ENCODE peak calls at places on chromosomes 6 and 20, in ten cellular contexts. V is AG09319; S is stimulated activated CD8-positive, alpha-beta memory T cell treated with anti-CD3 and anti-CD28 coated beads, Interleukin-2, amount 100 ng/mL, for 1 hour; W is substantia nigra; H is activated T-cell treated with anti-CD3 and anti-CD28 coated beads, Interleukin-2, amount 50 U/mL, for 72 hours; P is left cardiac atrium; Y is activated naive CD8-positive, alpha-beta T cell treated with anti-CD3 and anti-CD28 coated beads, Interleukin-2, amount 10 ng/mL, durations not matched to agents 7 days and 5 days; R is stimulated activated CD4-positive, alpha-beta T cell treated with anti-CD3 and anti-CD28 coated beads, Interleukin-15, amount 100 ng/mL, for 1 hour; B is GM04504; A is HEK293T. U is an unnamed sample.

GRCh38 chr20:58981564-58982364 is 708 bp downstream of the NELFCD start:
- DNase-seq in W (no peak), R (no peak), P (no peak), Y (no peak), A (no peak), V (no peak), H (no peak), B (no peak), S (no peak), U (no peak)

GRCh38 chr6:170095273-170095976 is 195.5 kb downstream of the DLL1 start:
- DNase-seq in R (no peak), Y (no peak), S (no peak), P (no peak), A (no peak), V (no peak), H (no peak), W (no peak), B (no peak), U (no peak)

GRCh38 chr20:47747663-47748031 is 37.6 kb downstream of the SULF2 start:
- DNase-seq in R (no peak), A (no peak), P (no peak), B (no peak), V (no peak), S (no peak), Y (no peak), H (no peak), W (no peak), U (no peak)

GRCh38 chr6:167906899-167907298 is 80.2 kb downstream of the AFDN start:
- DNase-seq in V (no peak), W (peak), Y (no peak), R (no peak), H (no peak), B (no peak), P (peak), S (no peak), A (no peak), U (no peak)

GRCh38 chr6:44257007-44257752 is at the start of gene SLC35B2:
- DNase-seq in A (peak), V (no peak), B (no peak), Y (peak), P (peak), W (peak), H (peak), S (no peak), R (peak), U (peak)

GRCh38 chr6:14664112-14664592 is 546.6 kb downstream of the CD83 start:
- DNase-seq in H (peak), R (no peak), Y (peak), S (no peak), B (no peak), A (no peak), V (no peak), P (no peak), W (no peak), U (peak)

GRCh38 chr6:134813146-134813545 is 136.8 kb downstream of the ALDH8A1 start:
- DNase-seq in W (no peak), V (peak), H (no peak), B (no peak), A (no peak), R (no peak), S (no peak), Y (no peak), P (no peak), U (no peak)

GRCh38 chr20:62716198-62716940 is 7.7 kb downstream of the NTSR1 start:
- DNase-seq in Y (no peak), S (no peak), P (no peak), R (no peak), H (no peak), A (no peak), W (no peak), B (no peak), V (no peak), U (peak)

GRCh38 chr20:9330151-9330550 is 184.2 kb upstream of the LAMP5 start:
- DNase-seq in H (no peak), A (no peak), S (no peak), R (no peak), Y (no peak), W (no peak), B (no peak), V (no peak), P (no peak), U (no peak)

GRCh38 chr6:20991910-20992309 is 457.7 kb downstream of the CDKAL1 start:
- DNase-seq in B (no peak), S (no peak), P (no peak), W (no peak), H (no peak), R (no peak), Y (no peak), V (no peak), A (no peak), U (no peak)

GRCh38 chr6:53312355-53312754 is 36.4 kb downstream of the ELOVL5 start:
- DNase-seq in Y (no peak), W (no peak), A (no peak), S (no peak), R (no peak), B (no peak), V (no peak), H (no peak), P (no peak), U (no peak)

GRCh38 chr20:36454664-36455427 is 86.5 kb upstream of the MYL9 start:
- DNase-seq in P (no peak), H (no peak), W (peak), V (no peak), B (no peak), Y (no peak), A (no peak), S (no peak), R (no peak), U (no peak)

GRCh38 chr6:5181494-5182287 is 79.1 kb downstream of the LYRM4 start:
- DNase-seq in A (no peak), R (no peak), Y (no peak), V (no peak), S (no peak), P (no peak), H (no peak), W (no peak), B (no peak), U (no peak)

GRCh38 chr20:22531756-22532155 is 52.6 kb downstream of the FOXA2 start:
- DNase-seq in S (no peak), P (no peak), Y (no peak), R (no peak), H (no peak), V (no peak), A (no peak), W (no peak), B (no peak), U (no peak)

GRCh38 chr6:147506704-147507114 is 1.8 kb upstream of the SAMD5 start:
- DNase-seq in H (peak), Y (peak), A (peak), W (peak), P (peak), S (no peak), R (peak), V (no peak), B (no peak), U (peak)

GRCh38 chr6:154606457-154606856 is 96.0 kb upstream of the CNKSR3 start:
- DNase-seq in Y (peak), H (peak), W (no peak), R (peak), P (no peak), B (no peak), A (no peak), S (no peak), V (no peak), U (peak)

GRCh38 chr20:41135187-41135887 is 2.0 kb upstream of the PLCG1 start:
- DNase-seq in P (peak), V (no peak), B (no peak), H (peak), A (peak), S (peak), Y (peak), R (peak), W (no peak), U (peak)

GRCh38 chr20:43023836-43024235 is 165.9 kb downstream of the PTPRT start:
- DNase-seq in V (no peak), A (no peak), H (no peak), B (no peak), R (no peak), P (no peak), Y (no peak), W (no peak), S (no peak), U (no peak)

GRCh38 chr6:142945446-142946180 is 637 bp upstream of the HIVEP2 start:
- DNase-seq in S (peak), R (peak), A (peak), B (peak), H (peak), W (peak), Y (peak), V (no peak), P (no peak), U (peak)

GRCh38 chr6:111750753-111751684 is 122.2 kb downstream of the FYN start:
- DNase-seq in A (no peak), P (no peak), Y (no peak), V (no peak), W (no peak), B (no peak), S (no peak), H (peak), R (no peak), U (peak)

GRCh38 chr6:113847435-113847834 is 9.7 kb upstream of the MARCKS start:
- DNase-seq in S (no peak), A (no peak), H (no peak), Y (no peak), W (no peak), P (no peak), V (no peak), R (no peak), B (no peak), U (no peak)

GRCh38 chr20:8020314-8021079 is 936 bp upstream of the TMX4 start:
- DNase-seq in P (no peak), H (no peak), B (no peak), S (no peak), W (no peak), R (no peak), V (no peak), Y (no peak), A (no peak), U (peak)

GRCh38 chr6:29705389-29706231 is 17.6 kb upstream of the HLA-F start:
- DNase-seq in W (peak), Y (no peak), P (no peak), V (peak), B (peak), S (no peak), H (no peak), R (no peak), A (peak), U (peak)

GRCh38 chr20:20277772-20278382 is 90.0 kb upstream of the INSM1 start:
- DNase-seq in V (no peak), H (no peak), Y (no peak), A (no peak), P (no peak), W (no peak), R (no peak), B (no peak), S (no peak), U (no peak)

GRCh38 chr20:51193066-51193772 is 170.3 kb upstream of the KCNG1 start:
- DNase-seq in S (no peak), H (no peak), B (no peak), A (no peak), P (no peak), R (no peak), V (no peak), W (no peak), Y (no peak), U (no peak)